ENCODE peak calls at places on chromosomes 5 and 9, in four cellular contexts. P is tibial artery, G is dorsolateral prefrontal cortex, E is neural crest cell. A is an unnamed sample.
A peak's percentile ranks its signal among the peaks of the same experiment; 100 is the strongest.

GRCh38 chr5:13976867-13977479 is 32.5 kb upstream of the DNAH5 start:
- DNase-seq in P (no peak), E (peak; percentile 17), G (no peak), A (no peak)

GRCh38 chr5:71830626-71831539 is 111.8 kb downstream of the CARTPT start:
- DNase-seq in G (peak; percentile 33), P (peak; percentile 94), E (no peak), A (no peak)

GRCh38 chr5:123472150-123472549 is 39.8 kb upstream of the CSNK1G3 start:
- DNase-seq in P (no peak), E (no peak), G (no peak), A (no peak)

GRCh38 chr9:36401179-36401740 is 1.2 kb upstream of the RNF38 start:
- DNase-seq in P (no peak), G (peak; percentile 60), E (no peak), A (no peak)

GRCh38 chr5:12354686-12355085 is 450.4 kb upstream of the CTNND2 start:
- DNase-seq in E (no peak), G (no peak), P (no peak), A (no peak)

GRCh38 chr5:133054697-133055471 is 3.1 kb downstream of the HSPA4 start:
- DNase-seq in G (no peak), P (no peak), E (no peak), A (no peak)

GRCh38 chr9:134041649-134041962 is 16.3 kb downstream of the BRD3OS start:
- DNase-seq in E (no peak), P (no peak), G (no peak), A (no peak)

GRCh38 chr9:126128494-126129142 is 198.0 kb upstream of the MVB12B start:
- DNase-seq in G (no peak), E (no peak), P (no peak), A (no peak)

GRCh38 chr9:19181002-19181401 is 49.5 kb upstream of the DENND4C start:
- DNase-seq in E (no peak), P (peak; percentile 1), G (no peak), A (no peak)

GRCh38 chr9:14654932-14655331 is 38.3 kb downstream of the ZDHHC21 start:
- DNase-seq in P (no peak), G (no peak), E (no peak), A (no peak)

GRCh38 chr5:142617416-142617815 is 68.5 kb downstream of the FGF1 start:
- DNase-seq in G (no peak), P (no peak), E (no peak), A (no peak)

GRCh38 chr5:160054831-160055230 is 45.9 kb downstream of the TTC1 start:
- DNase-seq in P (no peak), E (no peak), G (no peak), A (no peak)

GRCh38 chr5:92492908-92493307 is 1088.1 kb downstream of the NR2F1-AS1 start:
- DNase-seq in E (no peak), G (no peak), P (no peak), A (no peak)

GRCh38 chr9:114611516-114612271 is 603 bp downstream of the TMEM268 start:
- DNase-seq in G (peak; percentile 36), P (peak; percentile 80), E (peak; percentile 41), A (peak; percentile 58)

GRCh38 chr5:16467363-16468219 is 2.0 kb upstream of the ZNF622 start:
- DNase-seq in G (no peak), E (no peak), P (no peak), A (no peak)

GRCh38 chr9:116873937-116874900 is 187.1 kb downstream of the TRIM32 start:
- DNase-seq in G (no peak), P (no peak), E (no peak), A (no peak)

DNA sequence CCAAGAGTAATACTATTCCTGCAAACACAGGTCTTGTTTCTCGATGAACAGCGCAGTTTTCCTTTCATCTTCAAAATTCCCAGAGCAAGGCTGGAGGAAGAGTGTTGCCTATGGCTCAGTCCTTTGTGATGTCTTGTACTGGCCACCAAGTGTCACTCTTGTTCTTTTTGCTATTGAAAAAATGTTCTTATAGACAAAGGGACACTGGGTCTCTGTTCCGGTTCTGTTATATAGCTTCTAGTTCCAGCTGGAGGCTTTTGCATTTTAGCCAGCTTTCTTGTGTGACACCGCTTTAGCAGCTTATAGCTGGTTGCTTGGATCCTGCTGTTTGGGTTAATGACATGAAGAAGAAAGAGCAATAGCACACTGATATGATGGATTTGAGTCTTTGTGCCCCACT is 343.7 kb upstream of the KCNN2 start:
- DNase-seq in P (no peak), E (no peak), G (no peak), A (no peak)
- TF ChIP-seq CTCF in P (no peak), E (peak; percentile 54), G (peak; percentile 64), A (no peak)

GRCh38 chr9:121440265-121440664 is 59.4 kb downstream of the GGTA1 start:
- DNase-seq in G (no peak), P (no peak), E (no peak), A (no peak)
- TF ChIP-seq CTCF in G (peak; percentile 23), P (peak; percentile 35), E (peak; percentile 32), A (no peak)

GRCh38 chr5:13234-13633 is 78.7 kb upstream of the PLEKHG4B start:
- DNase-seq in P (no peak), E (no peak), G (no peak), A (no peak)
- TF ChIP-seq CTCF in P (no peak), E (no peak), G (no peak), A (no peak)

GRCh38 chr5:176559683-176560082 is 10.5 kb downstream of the CDHR2 start:
- DNase-seq in P (no peak), E (no peak), G (no peak), A (no peak)
- TF ChIP-seq CTCF in P (no peak), E (no peak), G (no peak), A (no peak)